ENCODE peak calls at places on chromosomes 1 and 21, in four cellular contexts. One of them, this sample, is unnamed.

GRCh38 chr1:202710070-202711025 is at the start of gene SYT2:
- DNase-seq in testis: peak; percentile 81
- DNase-seq in IMR-90: no peak
- DNase-seq in PC-3: no peak
- DNase-seq in this sample: no peak

GRCh38 chr1:32406629-32407111 is 12.4 kb upstream of the BSDC1 start:
- DNase-seq in testis: no peak
- DNase-seq in IMR-90: no peak
- DNase-seq in PC-3: peak; percentile 63
- DNase-seq in this sample: no peak

GRCh38 chr1:115160728-115161127 is 71.4 kb upstream of the TSPAN2 start:
- DNase-seq in testis: no peak
- DNase-seq in IMR-90: no peak
- DNase-seq in PC-3: no peak
- DNase-seq in this sample: peak; percentile 80

GRCh38 chr1:64495878-64496277 is 25.9 kb downstream of the CACHD1 start:
- DNase-seq in testis: no peak
- DNase-seq in IMR-90: no peak
- DNase-seq in PC-3: peak; percentile 49
- DNase-seq in this sample: no peak

GRCh38 chr1:117967900-117968299 is 38.4 kb downstream of the WDR3 start:
- DNase-seq in testis: no peak
- DNase-seq in IMR-90: peak; percentile 15
- DNase-seq in PC-3: no peak
- DNase-seq in this sample: peak; percentile 25

GRCh38 chr21:42873096-42873495 is 6.2 kb downstream of the WDR4 start:
- DNase-seq in testis: no peak
- DNase-seq in IMR-90: no peak
- DNase-seq in PC-3: no peak
- DNase-seq in this sample: no peak

GRCh38 chr1:10424034-10424433 is 6.2 kb upstream of the CENPS start:
- DNase-seq in testis: peak; percentile 72
- DNase-seq in IMR-90: peak; percentile 65
- DNase-seq in PC-3: no peak
- DNase-seq in this sample: peak; percentile 82

GRCh38 chr1:234779160-234779538 is 169.2 kb upstream of the IRF2BP2 start:
- DNase-seq in testis: no peak
- DNase-seq in IMR-90: no peak
- DNase-seq in PC-3: no peak
- DNase-seq in this sample: no peak

GRCh38 chr1:87977145-87977544 is 648.5 kb downstream of the LMO4 start:
- DNase-seq in testis: no peak
- DNase-seq in IMR-90: no peak
- DNase-seq in PC-3: no peak
- DNase-seq in this sample: no peak

GRCh38 chr1:233679598-233679997 is 65.7 kb downstream of the KCNK1 start:
- DNase-seq in testis: no peak
- DNase-seq in IMR-90: no peak
- DNase-seq in PC-3: no peak
- DNase-seq in this sample: no peak

GRCh38 chr1:169363046-169363756 is 4.4 kb downstream of the NME7 start:
- DNase-seq in testis: no peak
- DNase-seq in IMR-90: peak; percentile 94
- DNase-seq in PC-3: peak; percentile 96
- DNase-seq in this sample: peak; percentile 91

GRCh38 chr1:206784471-206784903 is 12.2 kb upstream of the IL10 start:
- DNase-seq in testis: no peak
- DNase-seq in IMR-90: no peak
- DNase-seq in PC-3: no peak
- DNase-seq in this sample: no peak

GRCh38 chr1:14261395-14261794 is 337.1 kb upstream of the KAZN start:
- DNase-seq in testis: no peak
- DNase-seq in IMR-90: no peak
- DNase-seq in PC-3: no peak
- DNase-seq in this sample: no peak

GRCh38 chr1:161478985-161479384 is 26.3 kb upstream of the FCGR2A start:
- DNase-seq in testis: no peak
- DNase-seq in IMR-90: no peak
- DNase-seq in PC-3: no peak
- DNase-seq in this sample: no peak

GRCh38 chr1:205286335-205286950 is 35.1 kb downstream of the NUAK2 start:
- DNase-seq in testis: no peak
- DNase-seq in IMR-90: peak; percentile 36
- DNase-seq in PC-3: peak; percentile 60
- DNase-seq in this sample: peak; percentile 46

GRCh38 chr1:215899901-215900300 is 332.8 kb downstream of the KCTD3 start:
- DNase-seq in testis: no peak
- DNase-seq in IMR-90: no peak
- DNase-seq in PC-3: no peak
- DNase-seq in this sample: no peak

GRCh38 chr1:216665381-216665780 is 57.8 kb downstream of the ESRRG start:
- DNase-seq in testis: no peak
- DNase-seq in IMR-90: peak; percentile 74
- DNase-seq in PC-3: no peak
- DNase-seq in this sample: peak; percentile 30

GRCh38 chr1:29121951-29122661 is 1.6 kb downstream of the TMEM200B start:
- DNase-seq in testis: peak; percentile 85
- DNase-seq in IMR-90: peak; percentile 14
- DNase-seq in PC-3: peak; percentile 19
- DNase-seq in this sample: peak; percentile 30

GRCh38 chr1:116428600-116428999 is 55.6 kb downstream of the ATP1A1 start:
- DNase-seq in testis: no peak
- DNase-seq in IMR-90: no peak
- DNase-seq in PC-3: no peak
- DNase-seq in this sample: no peak

GRCh38 chr1:57623039-57623790 is 199.4 kb upstream of the DAB1 start:
- DNase-seq in testis: no peak
- DNase-seq in IMR-90: peak; percentile 22
- DNase-seq in PC-3: no peak
- DNase-seq in this sample: no peak

GRCh38 chr1:182069028-182069466 is 7.5 kb upstream of the ZNF648 start:
- DNase-seq in testis: peak; percentile 81
- DNase-seq in IMR-90: peak; percentile 14
- DNase-seq in PC-3: peak; percentile 71
- DNase-seq in this sample: peak; percentile 47

GRCh38 chr1:234114648-234115307 is 210.3 kb downstream of the SLC35F3 start:
- DNase-seq in testis: peak; percentile 53
- DNase-seq in IMR-90: peak; percentile 59
- DNase-seq in PC-3: peak; percentile 85
- DNase-seq in this sample: peak; percentile 64

GRCh38 chr1:185610954-185611353 is 123.2 kb upstream of the HMCN1 start:
- DNase-seq in testis: no peak
- DNase-seq in IMR-90: no peak
- DNase-seq in PC-3: no peak
- DNase-seq in this sample: peak; percentile 10

GRCh38 chr1:205258313-205259176 is 30.8 kb downstream of the TMCC2 start:
- DNase-seq in testis: no peak
- DNase-seq in IMR-90: peak; percentile 51
- DNase-seq in PC-3: peak; percentile 34
- DNase-seq in this sample: peak; percentile 51

GRCh38 chr1:184210048-184210447 is 158.5 kb downstream of the TSEN15 start:
- DNase-seq in testis: no peak
- DNase-seq in IMR-90: peak; percentile 42
- DNase-seq in PC-3: no peak
- DNase-seq in this sample: peak; percentile 83

GRCh38 chr1:150966011-150966410 is 8.6 kb downstream of the CERS2 start:
- DNase-seq in testis: no peak
- DNase-seq in IMR-90: no peak
- DNase-seq in PC-3: no peak
- DNase-seq in this sample: no peak
- H3K4me3 ChIP-seq in testis: no peak overlapping the region
- H3K4me3 ChIP-seq in IMR-90: no peak overlapping the region
- H3K4me3 ChIP-seq in PC-3: no peak overlapping the region
- H3K4me3 ChIP-seq in this sample: no peak overlapping the region

DNA sequence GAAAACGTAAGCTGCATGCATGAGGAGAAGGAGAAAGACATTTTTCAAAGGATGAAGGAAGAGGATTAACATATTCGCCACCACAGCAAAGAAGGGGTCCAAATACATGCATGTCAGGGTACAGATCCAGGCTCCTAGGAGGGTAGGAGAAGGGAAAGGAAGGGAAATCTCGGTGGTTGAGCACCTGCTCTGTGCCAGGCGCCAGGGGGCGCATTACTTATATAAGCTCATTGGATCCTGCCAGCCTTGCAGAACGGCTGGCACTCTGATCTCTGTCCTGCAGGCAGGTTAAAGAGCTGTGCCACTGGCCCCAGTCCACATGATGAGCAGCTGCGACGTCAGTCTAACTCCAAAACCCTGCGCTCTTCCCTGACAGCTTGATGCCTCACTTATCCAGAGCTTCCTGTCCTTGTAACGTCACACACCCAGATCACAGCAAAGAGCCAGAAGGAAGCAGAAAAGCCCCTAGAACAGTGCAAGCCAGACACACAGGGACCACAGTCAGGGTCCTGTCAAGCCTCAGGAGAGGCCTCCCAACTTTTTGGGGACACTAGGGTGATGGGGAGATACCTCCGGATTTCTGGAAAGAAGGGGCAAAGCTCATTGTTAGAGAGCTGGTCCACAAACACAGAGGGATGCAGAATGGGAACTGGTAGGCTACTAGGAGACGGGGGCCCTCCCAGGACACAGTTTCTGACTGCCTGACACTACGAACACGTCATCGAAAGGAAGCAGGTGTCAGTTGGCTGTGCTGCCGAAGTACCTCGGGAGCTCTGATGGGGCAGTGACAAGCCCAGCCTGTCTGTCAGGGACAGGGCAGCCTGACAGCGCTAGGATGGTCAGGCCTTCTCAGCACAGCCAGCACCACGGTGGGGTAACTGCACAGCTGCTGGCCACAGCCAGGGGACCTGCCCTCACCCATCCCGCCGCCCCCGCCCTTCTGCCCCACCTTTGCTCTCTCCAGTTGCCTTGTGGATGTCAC is 99.1 kb downstream of the BEND5 start:
- DNase-seq in testis: peak; percentile 87
- DNase-seq in IMR-90: peak; percentile 41
- DNase-seq in PC-3: peak; percentile 73
- DNase-seq in this sample: peak; percentile 61
- TF ChIP-seq CTCF in testis: peak; percentile 73
- TF ChIP-seq CTCF in IMR-90: peak; percentile 52
- TF ChIP-seq CTCF in PC-3: peak; percentile 82
- TF ChIP-seq CTCF in this sample: peak; percentile 77

GRCh38 chr1:166270476-166271150 is 103.8 kb upstream of the FAM78B start:
- DNase-seq in testis: no peak
- DNase-seq in IMR-90: no peak
- DNase-seq in PC-3: no peak
- DNase-seq in this sample: no peak

GRCh38 chr1:166272851-166273250 is 106.0 kb upstream of the FAM78B start:
- DNase-seq in testis: no peak
- DNase-seq in IMR-90: no peak
- DNase-seq in PC-3: no peak
- DNase-seq in this sample: no peak

GRCh38 chr1:166271151-166271538 is 104.3 kb upstream of the FAM78B start:
- DNase-seq in testis: no peak
- DNase-seq in IMR-90: no peak
- DNase-seq in PC-3: no peak
- DNase-seq in this sample: no peak

GRCh38 chr1:166273618-166274017 is 106.8 kb upstream of the FAM78B start:
- DNase-seq in testis: no peak
- DNase-seq in IMR-90: no peak
- DNase-seq in PC-3: no peak
- DNase-seq in this sample: no peak

DNA sequence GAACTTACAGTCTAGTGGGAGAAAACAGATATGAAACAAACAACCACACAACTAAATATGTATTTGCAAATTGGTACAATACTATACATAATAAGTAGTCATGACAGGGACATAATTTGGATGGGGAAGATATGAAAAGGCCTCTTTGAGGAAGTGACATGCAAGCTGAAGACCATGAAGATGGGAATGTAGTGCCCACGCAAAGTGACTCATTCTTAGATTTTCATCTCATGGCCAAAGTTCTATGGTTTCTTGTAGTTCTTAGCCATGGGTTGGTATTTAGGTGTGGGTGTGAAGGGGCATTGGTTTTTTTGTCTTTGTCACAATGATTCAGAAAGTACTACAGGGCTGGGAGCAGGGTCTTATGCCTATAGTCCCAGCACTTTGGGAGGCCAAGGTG is 105.4 kb upstream of the FAM78B start:
- DNase-seq in testis: no peak
- DNase-seq in IMR-90: no peak
- DNase-seq in PC-3: no peak
- DNase-seq in this sample: no peak
- H3K4me3 ChIP-seq in testis: no peak overlapping the region
- H3K4me3 ChIP-seq in IMR-90: no peak overlapping the region
- H3K4me3 ChIP-seq in PC-3: no peak overlapping the region
- H3K4me3 ChIP-seq in this sample: no peak overlapping the region

GRCh38 chr1:221543529-221544120 is 198.3 kb downstream of the DUSP10 start:
- DNase-seq in testis: no peak
- DNase-seq in IMR-90: peak; percentile 54
- DNase-seq in PC-3: peak; percentile 60
- DNase-seq in this sample: peak; percentile 66
- TF ChIP-seq CTCF in testis: peak; percentile 23
- TF ChIP-seq CTCF in IMR-90: peak; percentile 65
- TF ChIP-seq CTCF in PC-3: peak; percentile 87
- TF ChIP-seq CTCF in this sample: peak; percentile 59

GRCh38 chr1:35215346-35215745 is 22.4 kb upstream of the SFPQ start:
- DNase-seq in testis: no peak
- DNase-seq in IMR-90: no peak
- DNase-seq in PC-3: no peak
- DNase-seq in this sample: peak; percentile 47
- H3K4me3 ChIP-seq in testis: no peak overlapping the region
- H3K4me3 ChIP-seq in IMR-90: no peak overlapping the region
- H3K4me3 ChIP-seq in PC-3: no peak overlapping the region
- H3K4me3 ChIP-seq in this sample: no peak overlapping the region

GRCh38 chr1:180887841-180888240 is 24.9 kb upstream of the KIAA1614 start:
- DNase-seq in testis: no peak
- DNase-seq in IMR-90: no peak
- DNase-seq in PC-3: no peak
- DNase-seq in this sample: no peak

GRCh38 chr1:180884588-180885300 is 28.0 kb upstream of the KIAA1614 start:
- DNase-seq in testis: no peak
- DNase-seq in IMR-90: no peak
- DNase-seq in PC-3: no peak
- DNase-seq in this sample: no peak

GRCh38 chr1:180886338-180886737 is 26.4 kb upstream of the KIAA1614 start:
- DNase-seq in testis: no peak
- DNase-seq in IMR-90: no peak
- DNase-seq in PC-3: no peak
- DNase-seq in this sample: no peak

DNA sequence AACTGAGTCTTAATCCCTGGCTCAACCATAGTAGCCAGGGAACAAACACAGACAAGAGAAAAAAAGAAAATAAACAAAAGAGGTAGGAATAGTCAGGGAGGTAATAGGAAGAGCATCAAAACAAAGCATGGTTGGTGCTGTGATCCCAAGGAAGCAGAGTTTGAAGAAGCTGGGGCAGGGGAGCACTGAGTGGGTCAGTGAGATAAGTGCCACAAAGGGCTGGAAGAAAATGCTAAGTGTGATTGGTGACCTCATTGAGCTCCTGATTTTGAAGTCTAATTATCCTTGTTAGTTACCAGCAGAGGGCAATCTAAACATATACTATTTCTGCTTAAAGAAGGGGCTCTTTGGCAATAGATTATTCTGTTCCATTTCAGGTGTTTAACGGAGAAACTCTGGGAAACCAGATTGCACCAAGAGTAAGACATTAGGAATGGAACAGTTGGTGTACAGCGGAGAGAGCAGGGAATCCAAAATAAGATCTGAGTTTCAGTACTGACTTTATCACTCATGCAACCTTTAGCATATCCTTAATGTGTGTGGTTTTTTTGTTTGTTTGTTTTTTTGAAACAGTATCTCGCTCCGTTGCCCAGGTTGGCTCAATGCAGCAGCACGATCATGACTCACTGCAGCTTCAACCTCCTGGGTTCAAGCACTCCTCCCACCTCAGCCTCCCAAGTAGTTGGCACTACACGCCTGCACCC is 30.7 kb upstream of the KIAA1614 start:
- DNase-seq in testis: no peak
- DNase-seq in IMR-90: peak; percentile 67
- DNase-seq in PC-3: peak; percentile 51
- DNase-seq in this sample: peak; percentile 64
- TF ChIP-seq CTCF in testis: peak; percentile 51
- TF ChIP-seq CTCF in IMR-90: peak; percentile 70
- TF ChIP-seq CTCF in PC-3: peak; percentile 71
- TF ChIP-seq CTCF in this sample: peak; percentile 53

This sample was measured in fibroblast of mammary gland.